ENCODE peak calls at places on chromosomes 12 and 14, in eight cellular contexts. N, D, F, I, R, Z, L and G are unnamed samples.
A peak's percentile ranks its signal among the peaks of the same experiment; 100 is the strongest.

GRCh38 chr12:92193063-92193462 is 47.4 kb upstream of the BTG1 start:
- DNase-seq in I (no peak), Z (no peak), D (no peak), N (no peak), F (no peak), L (no peak), R (no peak), G (no peak)

GRCh38 chr12:45969084-45969483 is 21.3 kb downstream of the SCAF11 start:
- DNase-seq in Z (no peak), F (no peak), D (no peak), R (no peak), N (no peak), L (no peak), I (no peak), G (no peak)

GRCh38 chr12:6426882-6427671 is 17.7 kb upstream of the CD27 start:
- DNase-seq in L (no peak), N (no peak), Z (peak; percentile 78), F (no peak), D (peak; percentile 84), I (peak; percentile 93), R (no peak), G (peak; percentile 96)

GRCh38 chr12:109710279-109710746 is 3.3 kb upstream of the FAM222A start:
- DNase-seq in L (no peak), F (no peak), I (no peak), Z (no peak), R (no peak), D (no peak), N (peak; percentile 60), G (no peak)

GRCh38 chr12:28172434-28173030 is 17.7 kb upstream of the CCDC91 start:
- DNase-seq in Z (no peak), I (no peak), R (peak; percentile 50), F (peak; percentile 66), D (no peak), L (no peak), N (peak; percentile 63), G (no peak)

GRCh38 chr14:40618225-40618898 is 988.3 kb upstream of the LRFN5 start:
- DNase-seq in F (peak; percentile 49), N (no peak), R (no peak), I (no peak), L (no peak), D (no peak), Z (no peak), G (no peak)

GRCh38 chr12:56189336-56189917 is at the start of gene SMARCC2:
- DNase-seq in N (peak; percentile 82), F (peak; percentile 93), L (peak; percentile 88), R (peak; percentile 97), D (peak; percentile 81), Z (peak; percentile 77), I (peak; percentile 92), G (peak; percentile 89)

GRCh38 chr12:93571360-93571853 is 1.1 kb upstream of the SOCS2 start:
- DNase-seq in Z (peak; percentile 42), D (peak; percentile 63), F (peak; percentile 85), I (peak; percentile 78), N (peak; percentile 60), R (peak; percentile 78), L (peak; percentile 77), G (peak; percentile 72)

GRCh38 chr14:56136571-56137498 is 18.6 kb downstream of the PELI2 start:
- DNase-seq in R (no peak), L (no peak), Z (no peak), I (no peak), F (no peak), N (no peak), D (no peak), G (no peak)

GRCh38 chr14:90517431-90517841 is 120.6 kb downstream of the CALM1 start:
- DNase-seq in F (no peak), R (peak; percentile 67), D (no peak), I (no peak), L (no peak), N (no peak), Z (no peak), G (no peak)

GRCh38 chr14:67071506-67071905 is 117.7 kb upstream of the GARIN2 start:
- DNase-seq in L (no peak), D (no peak), F (no peak), Z (no peak), R (no peak), N (no peak), I (no peak), G (no peak)

GRCh38 chr12:12628013-12628412 is 16.3 kb downstream of the CREBL2 start:
- DNase-seq in I (no peak), F (no peak), R (no peak), L (no peak), D (no peak), Z (no peak), N (peak; percentile 68), G (no peak)

GRCh38 chr12:49784756-49785409 is 43.3 kb downstream of the NCKAP5L start:
- DNase-seq in L (no peak), R (no peak), Z (no peak), F (no peak), N (peak; percentile 23), D (no peak), I (no peak), G (no peak)

GRCh38 chr12:6508087-6508486 is 14.2 kb downstream of the NCAPD2 start:
- DNase-seq in L (no peak), I (no peak), F (no peak), N (no peak), R (no peak), D (no peak), Z (no peak), G (no peak)

GRCh38 chr14:59318908-59319307 is 130.4 kb downstream of the DAAM1 start:
- DNase-seq in D (no peak), F (no peak), Z (no peak), R (no peak), L (no peak), I (no peak), N (no peak), G (no peak)

GRCh38 chr12:64610092-64610659 is at the start of gene RASSF3:
- DNase-seq in Z (peak; percentile 69), I (peak; percentile 83), L (peak; percentile 70), R (peak; percentile 83), D (peak; percentile 64), N (peak; percentile 73), F (peak; percentile 91), G (peak; percentile 77)

GRCh38 chr14:89481167-89481566 is 64.1 kb upstream of the FOXN3 start:
- DNase-seq in I (no peak), L (peak; percentile 70), R (no peak), N (no peak), D (no peak), F (no peak), Z (no peak), G (no peak)

GRCh38 chr12:967641-968040 is 18.1 kb upstream of the RAD52 start:
- DNase-seq in I (no peak), N (no peak), D (no peak), Z (no peak), F (no peak), R (no peak), L (no peak), G (no peak)

GRCh38 chr12:58540480-58541299 is 379.6 kb downstream of the LRIG3 start:
- DNase-seq in R (peak; percentile 89), L (peak; percentile 58), I (peak; percentile 17), N (peak; percentile 77), Z (no peak), D (no peak), F (peak; percentile 92), G (peak; percentile 12)

GRCh38 chr12:109387425-109388166 is 39.9 kb downstream of the MYO1H start:
- DNase-seq in N (peak; percentile 48), D (no peak), Z (no peak), I (no peak), F (peak; percentile 79), L (no peak), R (peak; percentile 44), G (no peak)

GRCh38 chr12:52223411-52224039 is 9.5 kb upstream of the KRT7 start:
- DNase-seq in R (no peak), N (no peak), I (no peak), L (no peak), D (no peak), F (no peak), Z (no peak), G (no peak)

GRCh38 chr12:93244514-93245077 is 133.1 kb upstream of the NUDT4 start:
- DNase-seq in D (no peak), R (no peak), L (no peak), Z (no peak), I (peak; percentile 29), N (no peak), F (no peak), G (no peak)

GRCh38 chr14:23066855-23067744 is 9.8 kb upstream of the CDH24 start:
- DNase-seq in D (no peak), R (no peak), N (no peak), I (no peak), L (no peak), F (no peak), Z (no peak), G (no peak)

GRCh38 chr14:100666851-100667250 is 59.8 kb upstream of the DLK1 start:
- DNase-seq in F (no peak), R (no peak), N (no peak), L (peak; percentile 8), D (no peak), I (no peak), Z (no peak), G (no peak)

GRCh38 chr12:25675808-25676207 is 122.7 kb upstream of the LMNTD1 start:
- DNase-seq in I (no peak), Z (no peak), R (no peak), F (no peak), L (no peak), D (no peak), N (peak; percentile 8), G (no peak)

GRCh38 chr12:131097247-131098177 is 143.8 kb downstream of the ADGRD1 start:
- DNase-seq in Z (no peak), F (no peak), D (no peak), R (no peak), N (no peak), L (peak; percentile 13), I (no peak), G (no peak)

GRCh38 chr14:20935303-20935984 is 19.8 kb upstream of the RNASE2 start:
- DNase-seq in L (no peak), N (no peak), I (no peak), F (no peak), R (no peak), Z (no peak), D (no peak), G (no peak)

GRCh38 chr14:89365071-89365801 is 51.8 kb downstream of the FOXN3 start:
- DNase-seq in F (no peak), I (peak; percentile 64), L (no peak), N (no peak), R (no peak), D (peak; percentile 39), Z (peak; percentile 51), G (peak; percentile 48)

GRCh38 chr12:6199531-6200265 is 502 bp upstream of the CD9 start:
- DNase-seq in Z (no peak), F (peak; percentile 85), D (no peak), L (peak; percentile 49), N (no peak), R (peak; percentile 66), I (no peak), G (no peak)

GRCh38 chr14:93797536-93797935 is 9.3 kb upstream of the PRIMA1 start:
- DNase-seq in D (no peak), N (no peak), R (no peak), I (no peak), Z (no peak), L (no peak), F (no peak), G (no peak)

GRCh38 chr12:57089259-57090245 is 638 bp downstream of the NAB2 start:
- DNase-seq in I (peak; percentile 70), N (peak; percentile 68), Z (no peak), R (peak; percentile 83), F (peak; percentile 49), D (no peak), L (peak; percentile 77), G (peak; percentile 59)

GRCh38 chr12:30269491-30269890 is 426.2 kb downstream of the IPO8 start:
- DNase-seq in I (no peak), R (peak; percentile 9), Z (no peak), L (no peak), D (no peak), N (no peak), F (no peak), G (no peak)

GRCh38 chr14:31109257-31109656 is 83.1 kb upstream of the STRN3 start:
- DNase-seq in N (no peak), F (no peak), L (no peak), I (no peak), D (no peak), Z (no peak), R (no peak), G (no peak)

GRCh38 chr12:81332054-81332453 is 254.2 kb downstream of the ACSS3 start:
- DNase-seq in F (peak; percentile 6), L (no peak), N (peak; percentile 82), Z (no peak), D (no peak), R (no peak), I (no peak), G (no peak)